ENCODE peak calls at places on chromosome 2, in nine cellular contexts. M is A549, X is GM23338, Y is GM12878, O is HCT116, V is Panc1, S is SK-N-SH, K is HepG2, Z is K562. D is an unnamed sample.
A peak's percentile ranks its signal among the peaks of the same experiment; 100 is the strongest.

GRCh38 chr2:128402921-128403670 is 84.4 kb upstream of the HS6ST1 start:
- DNase-seq in M (no peak), X (no peak), Y (no peak), O (no peak), V (no peak), S (peak; percentile 17), K (no peak), Z (no peak), D (no peak)

GRCh38 chr2:158179660-158180059 is 78.0 kb downstream of the UPP2 start:
- DNase-seq in M (peak; percentile 18), X (peak; percentile 26), Y (no peak), O (peak; percentile 13), V (no peak), S (no peak), K (peak; percentile 35), Z (no peak), D (peak; percentile 5)

GRCh38 chr2:74399785-74400184 is 19.7 kb upstream of the DCTN1 start:
- DNase-seq in M (peak; percentile 56), X (peak; percentile 74), Y (no peak), O (peak; percentile 51), V (no peak), S (peak; percentile 54), K (peak; percentile 41), Z (peak; percentile 56), D (no peak)

GRCh38 chr2:146677280-146677679 is 1167.5 kb upstream of the ACVR2A start:
- DNase-seq in M (peak; percentile 10), X (peak; percentile 30), Y (no peak), O (no peak), V (no peak), S (no peak), K (peak; percentile 6), Z (no peak), D (no peak)

GRCh38 chr2:174117951-174118930 is 130.1 kb downstream of the OLA1 start:
- DNase-seq in M (peak; percentile 9), X (peak; percentile 53), Y (no peak), O (peak; percentile 65), V (no peak), S (no peak), K (no peak), Z (no peak), D (no peak)

GRCh38 chr2:197236816-197237215 is 73.8 kb downstream of the ANKRD44 start:
- DNase-seq in M (no peak), X (no peak), Y (no peak), O (no peak), V (no peak), S (no peak), K (no peak), Z (no peak), D (no peak)

GRCh38 chr2:235583144-235583543 is 89.3 kb downstream of the AGAP1 start:
- DNase-seq in M (no peak), X (no peak), Y (no peak), O (no peak), V (no peak), S (no peak), K (peak; percentile 42), Z (no peak), D (no peak)

GRCh38 chr2:44804406-44805235 is 136.9 kb upstream of the SIX3 start:
- DNase-seq in M (no peak), X (peak; percentile 69), Y (no peak), O (no peak), V (no peak), S (no peak), K (no peak), Z (no peak), D (no peak)

GRCh38 chr2:184162426-184162825 is 435.9 kb upstream of the ZNF804A start:
- DNase-seq in M (no peak), X (no peak), Y (no peak), O (no peak), V (no peak), S (no peak), K (no peak), Z (no peak), D (no peak)

DNA sequence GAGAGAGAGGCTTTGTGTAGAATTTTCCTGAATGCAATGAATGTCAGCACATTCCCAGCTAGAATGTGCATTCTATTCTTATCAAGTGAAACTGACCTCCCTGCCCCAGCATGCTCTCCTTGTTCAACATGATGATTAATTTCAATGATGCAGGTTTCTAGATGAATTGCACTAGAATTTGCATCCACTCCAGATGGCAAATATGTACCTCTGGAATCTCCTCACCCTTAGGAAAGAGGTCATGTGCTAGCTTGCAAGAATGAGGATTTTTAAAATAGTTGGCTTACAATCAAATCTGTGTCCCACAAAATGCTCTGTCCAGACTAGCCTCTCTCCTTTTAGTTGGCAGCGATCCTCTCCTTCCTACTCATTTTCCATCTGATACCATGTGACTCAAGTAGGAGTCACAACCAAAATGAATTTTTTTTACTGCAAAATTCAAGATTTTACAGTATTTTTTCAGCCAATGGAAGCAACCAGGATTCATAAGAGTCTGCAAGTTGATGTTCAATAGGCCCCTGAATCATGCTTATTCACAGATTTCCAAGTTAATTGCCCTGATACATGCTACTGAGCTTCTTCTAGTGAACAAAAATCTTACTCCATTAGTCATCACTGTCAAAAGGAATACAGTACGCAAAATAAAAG is 21.0 kb upstream of the STAT4 start:
- DNase-seq in M (peak; percentile 92), X (peak; percentile 21), Y (no peak), O (no peak), V (no peak), S (no peak), K (no peak), Z (no peak), D (no peak)
- TF ChIP-seq REST in M (no peak), X (no peak), Y (no peak), O (no peak), V (no peak), S (no peak), K (no peak), Z (no peak), D (no peak)

DNA sequence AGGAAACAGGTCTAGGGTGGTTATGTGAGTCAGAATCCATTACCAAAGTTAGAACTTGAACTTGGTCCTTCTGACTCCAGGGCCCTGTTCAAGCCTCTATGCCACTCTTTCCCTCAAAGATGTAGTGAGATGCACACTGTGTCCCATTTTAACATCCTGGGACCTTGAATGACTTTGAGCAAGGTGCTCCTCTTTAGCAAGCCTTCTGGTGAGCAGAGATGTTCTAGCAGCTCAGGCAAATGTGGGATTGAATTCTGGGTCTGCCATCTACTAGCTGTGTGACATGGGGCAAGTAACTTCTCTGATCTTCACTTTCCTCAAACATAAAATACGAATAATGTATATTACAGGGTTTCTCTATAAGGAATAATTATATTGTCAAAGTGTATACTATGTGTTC is 294.0 kb upstream of the CXCR4 start:
- DNase-seq in M (no peak), X (no peak), Y (no peak), O (no peak), V (no peak), S (no peak), K (no peak), Z (no peak), D (no peak)
- TF ChIP-seq REST in M (no peak), X (no peak), Y (no peak), O (no peak), V (no peak), S (no peak), K (no peak), Z (no peak), D (no peak)

GRCh38 chr2:155250800-155251199 is 552.3 kb downstream of the KCNJ3 start:
- DNase-seq in M (peak; percentile 20), X (peak; percentile 57), Y (no peak), O (peak; percentile 44), V (peak; percentile 7), S (peak; percentile 5), K (peak; percentile 9), Z (no peak), D (no peak)
- TF ChIP-seq REST in M (no peak), X (no peak), Y (no peak), O (no peak), V (no peak), S (no peak), K (no peak), Z (no peak), D (no peak)

DNA sequence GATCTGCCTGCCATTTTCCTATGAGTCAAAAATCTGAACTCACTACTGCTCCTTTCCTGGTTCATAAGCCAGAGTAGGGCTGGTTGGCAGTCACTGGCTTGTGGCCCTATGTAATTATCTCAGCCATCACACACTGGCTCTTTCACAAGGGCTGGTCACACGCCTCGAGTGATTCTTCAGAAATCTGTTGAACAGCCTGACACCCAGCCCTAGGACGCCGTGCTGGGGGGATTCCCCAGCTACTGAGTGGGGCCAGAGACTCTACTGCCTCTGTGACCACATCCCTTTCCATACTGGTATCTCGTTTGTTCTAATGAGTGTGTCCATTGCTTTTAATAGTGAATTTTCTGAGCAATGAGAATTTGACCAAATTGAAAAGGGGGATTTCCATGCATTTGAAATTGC is 45.8 kb upstream of the RBM44 start:
- DNase-seq in M (no peak), X (no peak), Y (peak; percentile 83), O (no peak), V (no peak), S (no peak), K (no peak), Z (no peak), D (no peak)
- TF ChIP-seq REST in M (no peak), X (no peak), Y (no peak), O (no peak), V (no peak), S (no peak), K (no peak), Z (no peak), D (no peak)

GRCh38 chr2:187008111-187008510 is 159.1 kb upstream of the ZSWIM2 start:
- DNase-seq in M (no peak), X (no peak), Y (no peak), O (no peak), V (no peak), S (no peak), K (no peak), Z (no peak), D (no peak)
- TF ChIP-seq REST in M (no peak), X (no peak), Y (no peak), O (no peak), V (no peak), S (no peak), K (no peak), Z (no peak), D (no peak)

GRCh38 chr2:104938226-104938941 is 84.5 kb downstream of the POU3F3 start:
- DNase-seq in M (no peak), X (no peak), Y (peak; percentile 13), O (no peak), V (no peak), S (no peak), K (no peak), Z (no peak), D (no peak)
- TF ChIP-seq REST in M (no peak), X (no peak), Y (no peak), O (no peak), V (no peak), S (no peak), K (no peak), Z (no peak), D (no peak)

D was measured in HL-60.